ENCODE peak calls at places on chromosomes 16 and 17, in four cellular contexts. One of them, this sample, is unnamed.

GRCh38 chr16:80129791-80130190 is 411.0 kb upstream of the DYNLRB2 start:
- DNase-seq in astrocyte: no peak
- DNase-seq in IMR-90: no peak
- DNase-seq in GM12878: no peak
- DNase-seq in this sample: no peak

GRCh38 chr16:86584726-86585721 is 6.7 kb downstream of the FOXL1 start:
- DNase-seq in astrocyte: peak; percentile 76
- DNase-seq in IMR-90: no peak
- DNase-seq in GM12878: no peak
- DNase-seq in this sample: peak; percentile 69

GRCh38 chr17:7351665-7352558 is at the start of gene KCTD11:
- DNase-seq in astrocyte: peak; percentile 79
- DNase-seq in IMR-90: peak; percentile 88
- DNase-seq in GM12878: no peak
- DNase-seq in this sample: peak; percentile 82

GRCh38 chr17:38905375-38905774 is 20.0 kb upstream of the LASP1NB start:
- DNase-seq in astrocyte: no peak
- DNase-seq in IMR-90: no peak
- DNase-seq in GM12878: no peak
- DNase-seq in this sample: no peak

GRCh38 chr16:85941863-85942644 is 43.1 kb downstream of the IRF8 start:
- DNase-seq in astrocyte: no peak
- DNase-seq in IMR-90: no peak
- DNase-seq in GM12878: no peak
- DNase-seq in this sample: no peak

GRCh38 chr17:80204626-80205468 is 15.3 kb downstream of the SGSH start:
- DNase-seq in astrocyte: no peak
- DNase-seq in IMR-90: no peak
- DNase-seq in GM12878: no peak
- DNase-seq in this sample: no peak

GRCh38 chr16:65667013-65667578 is 545.2 kb upstream of the CDH11 start:
- DNase-seq in astrocyte: peak; percentile 31
- DNase-seq in IMR-90: peak; percentile 28
- DNase-seq in GM12878: no peak
- DNase-seq in this sample: peak; percentile 25

GRCh38 chr16:66918355-66918754 is 330 bp downstream of the CDH16 start:
- DNase-seq in astrocyte: no peak
- DNase-seq in IMR-90: no peak
- DNase-seq in GM12878: no peak
- DNase-seq in this sample: no peak

GRCh38 chr17:78865682-78866390 is 25.2 kb upstream of the USP36 start:
- DNase-seq in astrocyte: peak; percentile 25
- DNase-seq in IMR-90: peak; percentile 80
- DNase-seq in GM12878: no peak
- DNase-seq in this sample: peak; percentile 90

GRCh38 chr17:20284575-20284974 is 182.8 kb downstream of the LGALS9B start:
- DNase-seq in astrocyte: no peak
- DNase-seq in IMR-90: peak; percentile 87
- DNase-seq in GM12878: no peak
- DNase-seq in this sample: no peak

GRCh38 chr16:64657316-64658011 is 464.4 kb downstream of the CDH11 start:
- DNase-seq in astrocyte: peak; percentile 94
- DNase-seq in IMR-90: peak; percentile 37
- DNase-seq in GM12878: no peak
- DNase-seq in this sample: peak; percentile 95

GRCh38 chr16:55501549-55502322 is 7.1 kb upstream of the LPCAT2 start:
- DNase-seq in astrocyte: no peak
- DNase-seq in IMR-90: no peak
- DNase-seq in GM12878: no peak
- DNase-seq in this sample: no peak

GRCh38 chr17:79036181-79036580 is 12.2 kb downstream of the C1QTNF1 start:
- DNase-seq in astrocyte: no peak
- DNase-seq in IMR-90: no peak
- DNase-seq in GM12878: no peak
- DNase-seq in this sample: no peak

GRCh38 chr17:82936768-82937171 is 96.9 kb upstream of the ZNF750 start:
- DNase-seq in astrocyte: no peak
- DNase-seq in IMR-90: no peak
- DNase-seq in GM12878: no peak
- DNase-seq in this sample: no peak

GRCh38 chr16:15434425-15435215 is at the start of gene BMERB1:
- DNase-seq in astrocyte: peak; percentile 60
- DNase-seq in IMR-90: peak; percentile 71
- DNase-seq in GM12878: no peak
- DNase-seq in this sample: peak; percentile 74

GRCh38 chr17:82358467-82359350 is at the start of gene TEX19:
- DNase-seq in astrocyte: no peak
- DNase-seq in IMR-90: no peak
- DNase-seq in GM12878: no peak
- DNase-seq in this sample: no peak

GRCh38 chr16:4313563-4314531 is 2.0 kb upstream of the GLIS2 start:
- DNase-seq in astrocyte: no peak
- DNase-seq in IMR-90: no peak
- DNase-seq in GM12878: no peak
- DNase-seq in this sample: peak; percentile 34

GRCh38 chr17:43940630-43941029 is 1.6 kb downstream of the PPY start:
- DNase-seq in astrocyte: no peak
- DNase-seq in IMR-90: peak; percentile 35
- DNase-seq in GM12878: no peak
- DNase-seq in this sample: no peak

GRCh38 chr17:45306623-45307022 is 10.2 kb downstream of the MAP3K14 start:
- DNase-seq in astrocyte: no peak
- DNase-seq in IMR-90: no peak
- DNase-seq in GM12878: no peak
- DNase-seq in this sample: no peak

GRCh38 chr17:45319239-45319703 is 2.5 kb upstream of the MAP3K14 start:
- DNase-seq in astrocyte: peak; percentile 78
- DNase-seq in IMR-90: peak; percentile 83
- DNase-seq in GM12878: no peak
- DNase-seq in this sample: peak; percentile 51

GRCh38 chr16:50065241-50065623 is 538 bp upstream of the HEATR3 start:
- DNase-seq in astrocyte: no peak
- DNase-seq in IMR-90: no peak
- DNase-seq in GM12878: no peak
- DNase-seq in this sample: no peak
- H3K9ac ChIP-seq in astrocyte: no peak overlapping the region
- H3K9ac ChIP-seq in IMR-90: no peak overlapping the region
- H3K9ac ChIP-seq in GM12878: no peak overlapping the region
- H3K9ac ChIP-seq in this sample: no peak overlapping the region

DNA sequence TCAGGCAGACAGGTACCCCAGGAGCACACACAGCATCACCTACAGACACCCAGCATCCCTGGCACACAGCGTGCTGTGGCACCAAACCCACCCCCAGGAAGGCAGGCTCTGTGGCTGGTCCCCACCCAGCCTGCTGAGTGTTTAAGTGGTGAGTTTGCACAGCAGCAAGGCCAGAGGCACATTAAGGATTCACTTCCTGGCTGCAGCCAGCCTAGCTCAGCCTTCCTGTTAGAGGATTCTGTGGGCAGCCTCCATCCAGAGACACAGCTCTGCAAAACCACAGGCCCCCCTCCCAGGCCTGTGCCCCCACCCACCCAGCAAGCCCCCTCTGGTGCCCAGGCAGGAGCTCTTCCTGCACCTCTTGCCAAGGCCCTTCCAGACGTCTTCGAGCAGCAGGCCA is 36.1 kb upstream of the PHB1 start:
- DNase-seq in astrocyte: peak; percentile 31
- DNase-seq in IMR-90: peak; percentile 35
- DNase-seq in GM12878: no peak
- DNase-seq in this sample: no peak
- H3K9ac ChIP-seq in astrocyte: no peak overlapping the region
- H3K9ac ChIP-seq in IMR-90: no peak overlapping the region
- H3K9ac ChIP-seq in GM12878: no peak overlapping the region
- H3K9ac ChIP-seq in this sample: no peak overlapping the region

GRCh38 chr17:16287563-16288027 is 65.7 kb downstream of the CENPV start:
- DNase-seq in astrocyte: peak; percentile 89
- DNase-seq in IMR-90: peak; percentile 87
- DNase-seq in GM12878: peak; percentile 80
- DNase-seq in this sample: peak; percentile 91

GRCh38 chr17:16286947-16287562 is 66.2 kb downstream of the CENPV start:
- DNase-seq in astrocyte: no peak
- DNase-seq in IMR-90: no peak
- DNase-seq in GM12878: peak; percentile 51
- DNase-seq in this sample: no peak

GRCh38 chr17:16283705-16284104 is 66.7 kb downstream of the PIGL start:
- DNase-seq in astrocyte: peak; percentile 84
- DNase-seq in IMR-90: peak; percentile 88
- DNase-seq in GM12878: no peak
- DNase-seq in this sample: peak; percentile 89

GRCh38 chr17:16286009-16286946 is 67.0 kb downstream of the CENPV start:
- DNase-seq in astrocyte: peak; percentile 99
- DNase-seq in IMR-90: peak; percentile 98
- DNase-seq in GM12878: peak; percentile 96
- DNase-seq in this sample: peak; percentile 99

GRCh38 chr17:16285646-16286008 is 67.6 kb downstream of the CENPV start:
- DNase-seq in astrocyte: no peak
- DNase-seq in IMR-90: no peak
- DNase-seq in GM12878: no peak
- DNase-seq in this sample: no peak
- H3K9ac ChIP-seq in astrocyte: peak overlapping the region; percentile 76
- H3K9ac ChIP-seq in IMR-90: peak overlapping the region; percentile 76
- H3K9ac ChIP-seq in GM12878: peak overlapping the region; percentile 86
- H3K9ac ChIP-seq in this sample: no peak overlapping the region

GRCh38 chr17:47733047-47733413 is at the start of gene TBX21:
- DNase-seq in astrocyte: no peak
- DNase-seq in IMR-90: no peak
- DNase-seq in GM12878: no peak
- DNase-seq in this sample: peak; percentile 10
- H3K9ac ChIP-seq in astrocyte: no peak within 1 kb of the TSS
- H3K9ac ChIP-seq in IMR-90: no peak within 1 kb of the TSS
- H3K9ac ChIP-seq in GM12878: peak within 1 kb of the TSS; percentile 83
- H3K9ac ChIP-seq in this sample: no peak within 1 kb of the TSS

GRCh38 chr17:50052822-50053653 is 2.9 kb upstream of the ITGA3 start:
- DNase-seq in astrocyte: peak; percentile 56
- DNase-seq in IMR-90: peak; percentile 38
- DNase-seq in GM12878: no peak
- DNase-seq in this sample: no peak

GRCh38 chr17:50053654-50053960 is 2.3 kb upstream of the ITGA3 start:
- DNase-seq in astrocyte: no peak
- DNase-seq in IMR-90: peak; percentile 57
- DNase-seq in GM12878: no peak
- DNase-seq in this sample: no peak

GRCh38 chr17:50051082-50051576 is 4.8 kb upstream of the ITGA3 start:
- DNase-seq in astrocyte: peak; percentile 80
- DNase-seq in IMR-90: peak; percentile 88
- DNase-seq in GM12878: no peak
- DNase-seq in this sample: peak; percentile 62

GRCh38 chr17:50051606-50052005 is 4.3 kb upstream of the ITGA3 start:
- DNase-seq in astrocyte: no peak
- DNase-seq in IMR-90: no peak
- DNase-seq in GM12878: no peak
- DNase-seq in this sample: no peak

GRCh38 chr17:50052241-50052788 is 3.6 kb upstream of the ITGA3 start:
- DNase-seq in astrocyte: no peak
- DNase-seq in IMR-90: no peak
- DNase-seq in GM12878: no peak
- DNase-seq in this sample: no peak
- H3K9ac ChIP-seq in astrocyte: no peak overlapping the region
- H3K9ac ChIP-seq in IMR-90: no peak overlapping the region
- H3K9ac ChIP-seq in GM12878: no peak overlapping the region
- H3K9ac ChIP-seq in this sample: no peak overlapping the region

DNA sequence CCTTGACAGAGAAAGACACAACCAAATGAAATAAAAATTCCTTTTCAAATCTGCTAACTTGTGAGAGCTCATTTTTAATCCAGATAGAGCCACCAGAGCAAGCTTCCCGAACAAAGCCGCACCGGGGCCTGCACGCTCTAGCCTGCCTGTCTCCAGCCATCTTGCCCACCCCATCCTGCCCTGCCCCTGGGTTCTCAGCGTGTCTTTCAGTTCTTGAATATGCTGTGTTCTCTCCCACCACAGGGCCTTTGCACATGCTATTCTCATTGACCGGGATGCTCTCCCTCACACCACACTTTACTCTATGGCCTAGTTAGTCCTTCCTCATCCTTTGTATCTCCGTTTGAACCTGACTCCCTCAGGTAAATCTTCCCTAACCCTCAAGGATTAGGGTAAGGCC is 14.7 kb downstream of the SMIM5 start:
- DNase-seq in astrocyte: no peak
- DNase-seq in IMR-90: no peak
- DNase-seq in GM12878: no peak
- DNase-seq in this sample: no peak
- H3K9ac ChIP-seq in astrocyte: no peak overlapping the region
- H3K9ac ChIP-seq in IMR-90: no peak overlapping the region
- H3K9ac ChIP-seq in GM12878: no peak overlapping the region
- H3K9ac ChIP-seq in this sample: no peak overlapping the region

GRCh38 chr17:49916854-49917515 is 52.0 kb upstream of the DLX4 start:
- DNase-seq in astrocyte: no peak
- DNase-seq in IMR-90: no peak
- DNase-seq in GM12878: no peak
- DNase-seq in this sample: no peak

GRCh38 chr17:49917771-49918170 is 51.2 kb upstream of the DLX4 start:
- DNase-seq in astrocyte: no peak
- DNase-seq in IMR-90: no peak
- DNase-seq in GM12878: no peak
- DNase-seq in this sample: no peak

GRCh38 chr17:49918591-49918990 is 50.4 kb upstream of the DLX4 start:
- DNase-seq in astrocyte: no peak
- DNase-seq in IMR-90: no peak
- DNase-seq in GM12878: no peak
- DNase-seq in this sample: no peak

GRCh38 chr17:49922095-49922494 is 46.9 kb upstream of the DLX4 start:
- DNase-seq in astrocyte: no peak
- DNase-seq in IMR-90: no peak
- DNase-seq in GM12878: no peak
- DNase-seq in this sample: no peak

GRCh38 chr17:49920370-49920769 is 48.6 kb upstream of the DLX4 start:
- DNase-seq in astrocyte: no peak
- DNase-seq in IMR-90: no peak
- DNase-seq in GM12878: no peak
- DNase-seq in this sample: no peak
- H3K9ac ChIP-seq in astrocyte: no peak overlapping the region
- H3K9ac ChIP-seq in IMR-90: no peak overlapping the region
- H3K9ac ChIP-seq in GM12878: no peak overlapping the region
- H3K9ac ChIP-seq in this sample: no peak overlapping the region

GRCh38 chr17:30958187-30958586 is 12.7 kb upstream of the RNF135 start:
- DNase-seq in astrocyte: no peak
- DNase-seq in IMR-90: no peak
- DNase-seq in GM12878: no peak
- DNase-seq in this sample: no peak
- H3K9ac ChIP-seq in astrocyte: no peak overlapping the region
- H3K9ac ChIP-seq in IMR-90: no peak overlapping the region
- H3K9ac ChIP-seq in GM12878: peak overlapping the region; percentile 29
- H3K9ac ChIP-seq in this sample: no peak overlapping the region

GRCh38 chr16:75351183-75351582 is 82.1 kb downstream of the CFDP1 start:
- DNase-seq in astrocyte: peak; percentile 79
- DNase-seq in IMR-90: peak; percentile 80
- DNase-seq in GM12878: no peak
- DNase-seq in this sample: peak; percentile 84
- H3K9ac ChIP-seq in astrocyte: peak overlapping the region; percentile 12
- H3K9ac ChIP-seq in IMR-90: no peak overlapping the region
- H3K9ac ChIP-seq in GM12878: no peak overlapping the region
- H3K9ac ChIP-seq in this sample: no peak overlapping the region